ENCODE peak calls at places on chromosomes 3 and 15, in six cellular contexts. C is astrocyte; A is DND-41; X is sigmoid colon; Q is heart right ventricle; V is CD8-positive, alpha-beta T cell. B is an unnamed sample.

GRCh38 chr3:184496933-184497332 is 64.7 kb upstream of the EPHB3 start:
- DNase-seq in V (no peak), X (no peak), A (no peak), Q (no peak), C (no peak), B (no peak)

GRCh38 chr3:138332472-138333073 is 2.9 kb upstream of the NME9 start:
- DNase-seq in A (no peak), C (no peak), V (no peak), X (no peak), Q (no peak), B (peak; percentile 36)

GRCh38 chr3:161275919-161276318 is 54.8 kb downstream of the NMD3 start:
- DNase-seq in C (no peak), X (no peak), Q (no peak), V (no peak), A (no peak), B (no peak)

GRCh38 chr15:38073278-38073930 is 139.0 kb downstream of the TMCO5A start:
- DNase-seq in X (no peak), C (no peak), V (no peak), Q (no peak), A (no peak), B (no peak)

GRCh38 chr15:101801048-101801447 is 2.3 kb upstream of the OR4F6 start:
- DNase-seq in X (no peak), C (no peak), V (no peak), A (no peak), Q (no peak), B (no peak)

GRCh38 chr3:52053307-52054304 is 2.8 kb downstream of the DUSP7 start:
- DNase-seq in A (no peak), X (no peak), C (no peak), V (peak; percentile 44), Q (no peak), B (peak; percentile 65)

GRCh38 chr3:120350431-120350941 is 1.3 kb upstream of the LRRC58 start:
- DNase-seq in X (peak; percentile 67), V (no peak), C (peak; percentile 67), Q (peak; percentile 25), A (no peak), B (no peak)

GRCh38 chr3:55947406-55947805 is 460.3 kb upstream of the WNT5A start:
- DNase-seq in Q (no peak), A (no peak), V (no peak), C (no peak), X (no peak), B (no peak)

GRCh38 chr3:160184655-160185054 is 40.6 kb upstream of the C3orf80 start:
- DNase-seq in C (peak; percentile 91), A (no peak), Q (no peak), X (no peak), V (no peak), B (no peak)

GRCh38 chr3:1600700-1601418 is 497.8 kb upstream of the CNTN4 start:
- DNase-seq in Q (no peak), X (no peak), V (no peak), C (no peak), A (no peak), B (no peak)

GRCh38 chr3:194610690-194611089 is 22.5 kb downstream of the TMEM44 start:
- DNase-seq in A (no peak), V (no peak), Q (no peak), X (no peak), C (no peak), B (no peak)

GRCh38 chr3:191328383-191328962 is 721 bp upstream of the CCDC50 start:
- DNase-seq in Q (no peak), X (no peak), A (no peak), C (peak; percentile 46), V (no peak), B (no peak)

GRCh38 chr3:16768956-16769355 is 115.8 kb upstream of the PLCL2 start:
- DNase-seq in X (no peak), C (peak; percentile 68), Q (no peak), A (no peak), V (no peak), B (no peak)

GRCh38 chr3:51966941-51967383 is 292 bp downstream of the PCBP4 start:
- DNase-seq in X (no peak), Q (no peak), V (no peak), A (no peak), C (no peak), B (no peak)

GRCh38 chr3:114510201-114510600 is 216.4 kb downstream of the TIGIT start:
- DNase-seq in Q (no peak), A (no peak), C (no peak), V (no peak), X (no peak), B (no peak)

GRCh38 chr3:71873093-71873611 is 88.2 kb upstream of the PROK2 start:
- DNase-seq in A (no peak), Q (no peak), X (no peak), C (no peak), V (no peak), B (no peak)

GRCh38 chr3:52149726-52150125 is 4.5 kb downstream of the POC1A start:
- DNase-seq in C (no peak), V (no peak), Q (no peak), A (no peak), X (no peak), B (no peak)

GRCh38 chr3:135908225-135908624 is 57.3 kb upstream of the PPP2R3A start:
- DNase-seq in A (no peak), X (no peak), C (no peak), V (no peak), Q (no peak), B (no peak)

GRCh38 chr3:186930143-186930638 is at the start of gene ST6GAL1:
- DNase-seq in V (peak; percentile 73), X (peak; percentile 73), A (no peak), C (peak; percentile 50), Q (peak; percentile 77), B (peak; percentile 84)

GRCh38 chr15:49215768-49216739 is 46.0 kb downstream of the GALK2 start:
- DNase-seq in Q (peak; percentile 57), A (no peak), V (no peak), X (no peak), C (no peak), B (peak; percentile 38)

GRCh38 chr15:93239993-93240392 is 151.0 kb upstream of the RGMA start:
- DNase-seq in C (no peak), V (no peak), X (no peak), Q (no peak), A (no peak), B (no peak)

GRCh38 chr15:74398183-74398582 is 30.7 kb upstream of the CYP11A1 start:
- DNase-seq in V (no peak), Q (no peak), C (no peak), X (no peak), A (peak; percentile 55), B (no peak)

GRCh38 chr3:156448300-156448699 is 106.6 kb downstream of the SSR3 start:
- DNase-seq in X (no peak), Q (no peak), C (no peak), A (peak; percentile 14), V (peak; percentile 47), B (peak; percentile 29)

GRCh38 chr3:58528629-58529028 is 8.4 kb downstream of the ACOX2 start:
- DNase-seq in V (no peak), C (peak; percentile 46), Q (peak; percentile 32), X (no peak), A (no peak), B (no peak)

GRCh38 chr3:85821130-85821756 is 862.5 kb downstream of the CADM2 start:
- DNase-seq in X (no peak), A (peak; percentile 6), V (no peak), Q (no peak), C (no peak), B (peak; percentile 7)
- TF ChIP-seq CTCF in X (peak; percentile 21), A (peak; percentile 55), V (no peak), Q (peak; percentile 36), C (peak; percentile 53), B (peak; percentile 40)

DNA sequence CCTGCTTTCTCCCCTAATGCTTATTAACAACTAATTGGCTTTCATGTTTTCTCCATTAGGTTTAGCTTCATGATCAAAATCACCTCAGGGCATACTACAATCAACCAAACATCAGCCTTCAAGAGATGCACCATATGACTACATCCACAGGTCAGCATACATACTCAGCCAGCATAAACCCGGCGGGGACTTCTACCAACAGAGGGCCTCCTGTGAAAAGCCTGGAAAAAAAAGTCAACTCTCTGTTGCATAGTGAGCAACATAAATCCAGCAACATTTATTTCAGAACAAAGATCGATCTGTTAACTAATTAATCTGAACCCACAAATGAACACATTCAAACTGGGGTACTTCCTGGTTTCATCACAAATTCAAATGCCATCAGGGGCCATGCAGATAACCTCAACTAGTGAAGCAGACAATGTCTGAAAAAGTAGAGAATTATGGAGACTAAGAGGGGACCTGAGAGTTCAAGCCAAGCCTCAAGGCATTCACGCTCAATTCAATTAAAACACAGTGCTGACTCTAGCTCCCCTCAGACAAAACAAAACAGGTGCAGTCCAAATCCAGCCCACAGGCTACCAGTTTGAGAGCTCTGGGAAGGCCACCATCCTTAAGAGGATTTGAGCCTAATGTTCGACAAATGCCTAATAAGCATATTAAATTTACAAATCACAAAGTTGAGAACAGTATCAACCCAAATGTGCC is 124.5 kb downstream of the MAGI1 start:
- DNase-seq in V (no peak), Q (no peak), A (no peak), C (no peak), X (no peak), B (no peak)
- TF ChIP-seq CTCF in V (no peak), Q (no peak), A (no peak), C (no peak), X (no peak), B (no peak)

GRCh38 chr3:13228584-13228983 is 155.4 kb upstream of the IQSEC1 start:
- DNase-seq in Q (no peak), A (no peak), V (no peak), C (no peak), X (no peak), B (no peak)

GRCh38 chr3:13231781-13232515 is 158.7 kb upstream of the IQSEC1 start:
- DNase-seq in Q (no peak), C (no peak), X (no peak), V (no peak), A (no peak), B (no peak)

GRCh38 chr3:13233487-13234154 is 160.4 kb upstream of the IQSEC1 start:
- DNase-seq in X (no peak), A (no peak), Q (no peak), V (no peak), C (no peak), B (no peak)

GRCh38 chr3:13227315-13228165 is 154.3 kb upstream of the IQSEC1 start:
- DNase-seq in A (no peak), X (no peak), Q (no peak), V (no peak), C (no peak), B (no peak)

DNA sequence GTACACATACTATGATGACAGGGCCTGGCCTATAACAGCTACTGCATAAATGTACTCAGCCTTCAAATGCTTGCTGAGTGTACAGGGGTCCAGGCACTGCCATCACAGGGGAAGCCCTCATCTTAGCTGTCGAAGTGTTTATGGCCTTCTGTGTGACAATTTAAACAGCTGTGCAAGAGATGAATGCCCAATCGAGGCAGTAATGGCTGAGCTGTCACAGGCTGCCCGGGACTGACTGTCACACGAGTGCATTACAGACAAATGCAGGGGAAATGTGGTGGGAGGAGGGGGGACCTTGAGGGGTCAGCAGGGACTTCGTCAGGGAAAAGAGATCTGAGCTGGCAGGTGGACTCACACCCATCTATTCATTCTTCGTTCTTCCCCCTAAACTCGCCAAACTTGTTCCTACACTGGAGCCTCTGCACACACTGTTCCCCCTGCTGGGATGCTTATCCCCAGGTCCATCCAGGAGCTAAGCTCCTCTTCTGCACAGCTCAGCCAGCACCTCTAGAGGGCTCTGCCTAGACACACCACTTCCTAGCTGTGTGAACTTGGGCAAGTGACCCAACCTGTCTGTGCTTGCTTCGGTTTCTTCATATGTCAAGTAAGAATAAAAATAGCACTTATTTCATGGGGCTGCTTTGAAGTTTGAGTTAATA is 156.2 kb upstream of the IQSEC1 start:
- DNase-seq in X (no peak), V (no peak), C (no peak), Q (no peak), A (peak; percentile 59), B (peak; percentile 52)
- TF ChIP-seq CTCF in X (no peak), V (no peak), C (peak; percentile 20), Q (no peak), A (peak; percentile 82), B (peak; percentile 42)

GRCh38 chr3:189267981-189268613 is 96.3 kb downstream of the TPRG1 start:
- DNase-seq in A (no peak), V (no peak), Q (no peak), C (peak; percentile 14), X (no peak), B (no peak)
- TF ChIP-seq CTCF in A (peak; percentile 31), V (no peak), Q (no peak), C (peak; percentile 20), X (no peak), B (no peak)